ENCODE peak calls at places on chromosomes 1 and 21, in five cellular contexts. One of them, this sample, is unnamed.

GRCh38 chr1:222181191-222181590 is 366.7 kb downstream of the HHIPL2 start:
- DNase-seq in CD4-positive, alpha-beta T cell: no peak
- DNase-seq in glomerular endothelial cell: no peak
- DNase-seq in foreskin fibroblast: no peak
- DNase-seq in bronchial epithelial cell: no peak
- DNase-seq in this sample: no peak

GRCh38 chr1:7406641-7407546 is 364.2 kb upstream of the VAMP3 start:
- DNase-seq in glomerular endothelial cell: no peak
- DNase-seq in foreskin fibroblast: no peak
- DNase-seq in CD4-positive, alpha-beta T cell: no peak
- DNase-seq in bronchial epithelial cell: no peak
- DNase-seq in this sample: no peak

GRCh38 chr1:228314658-228315483 is 91.8 kb downstream of the TRIM11 start:
- DNase-seq in CD4-positive, alpha-beta T cell: no peak
- DNase-seq in bronchial epithelial cell: no peak
- DNase-seq in glomerular endothelial cell: no peak
- DNase-seq in foreskin fibroblast: no peak
- DNase-seq in this sample: no peak

GRCh38 chr1:18738126-18738525 is 107.5 kb downstream of the PAX7 start:
- DNase-seq in glomerular endothelial cell: no peak
- DNase-seq in bronchial epithelial cell: no peak
- DNase-seq in CD4-positive, alpha-beta T cell: no peak
- DNase-seq in foreskin fibroblast: no peak
- DNase-seq in this sample: no peak

GRCh38 chr1:167499657-167500056 is 18.7 kb downstream of the CD247 start:
- DNase-seq in foreskin fibroblast: no peak
- DNase-seq in bronchial epithelial cell: no peak
- DNase-seq in glomerular endothelial cell: no peak
- DNase-seq in CD4-positive, alpha-beta T cell: no peak
- DNase-seq in this sample: no peak

GRCh38 chr1:54400321-54400720 is 5.9 kb downstream of the SSBP3 start:
- DNase-seq in CD4-positive, alpha-beta T cell: no peak
- DNase-seq in bronchial epithelial cell: no peak
- DNase-seq in foreskin fibroblast: no peak
- DNase-seq in glomerular endothelial cell: no peak
- DNase-seq in this sample: no peak

GRCh38 chr1:110185181-110185580 is 24.9 kb upstream of the KCNC4 start:
- DNase-seq in CD4-positive, alpha-beta T cell: no peak
- DNase-seq in glomerular endothelial cell: no peak
- DNase-seq in foreskin fibroblast: no peak
- DNase-seq in bronchial epithelial cell: no peak
- DNase-seq in this sample: no peak

GRCh38 chr21:26966978-26967913 is at the start of gene ADAMTS5:
- DNase-seq in CD4-positive, alpha-beta T cell: no peak
- DNase-seq in bronchial epithelial cell: peak
- DNase-seq in foreskin fibroblast: peak
- DNase-seq in glomerular endothelial cell: no peak
- DNase-seq in this sample: peak

GRCh38 chr1:5465281-5465680 is 526.9 kb downstream of the NPHP4 start:
- DNase-seq in foreskin fibroblast: no peak
- DNase-seq in bronchial epithelial cell: no peak
- DNase-seq in CD4-positive, alpha-beta T cell: no peak
- DNase-seq in glomerular endothelial cell: no peak
- DNase-seq in this sample: no peak

GRCh38 chr1:33363470-33363861 is 42.6 kb upstream of the A3GALT2 start:
- DNase-seq in foreskin fibroblast: no peak
- DNase-seq in bronchial epithelial cell: no peak
- DNase-seq in glomerular endothelial cell: no peak
- DNase-seq in CD4-positive, alpha-beta T cell: no peak
- DNase-seq in this sample: no peak

GRCh38 chr1:33650708-33651107 is 178.3 kb downstream of the ZSCAN20 start:
- DNase-seq in glomerular endothelial cell: no peak
- DNase-seq in bronchial epithelial cell: no peak
- DNase-seq in CD4-positive, alpha-beta T cell: no peak
- DNase-seq in foreskin fibroblast: no peak
- DNase-seq in this sample: no peak

GRCh38 chr1:221543529-221544120 is 198.3 kb downstream of the DUSP10 start:
- DNase-seq in foreskin fibroblast: peak
- DNase-seq in bronchial epithelial cell: peak
- DNase-seq in CD4-positive, alpha-beta T cell: no peak
- DNase-seq in glomerular endothelial cell: no peak
- DNase-seq in this sample: peak

GRCh38 chr1:217554849-217555248 is 76.0 kb downstream of the GPATCH2 start:
- DNase-seq in glomerular endothelial cell: no peak
- DNase-seq in bronchial epithelial cell: peak
- DNase-seq in CD4-positive, alpha-beta T cell: no peak
- DNase-seq in foreskin fibroblast: no peak
- DNase-seq in this sample: no peak

GRCh38 chr1:182149411-182149965 is 88.0 kb upstream of the ZNF648 start:
- DNase-seq in bronchial epithelial cell: peak
- DNase-seq in CD4-positive, alpha-beta T cell: no peak
- DNase-seq in foreskin fibroblast: peak
- DNase-seq in glomerular endothelial cell: no peak
- DNase-seq in this sample: peak

GRCh38 chr1:30507391-30508174 is 215.8 kb downstream of the MATN1 start:
- DNase-seq in foreskin fibroblast: no peak
- DNase-seq in glomerular endothelial cell: no peak
- DNase-seq in bronchial epithelial cell: no peak
- DNase-seq in CD4-positive, alpha-beta T cell: no peak
- DNase-seq in this sample: no peak

GRCh38 chr1:211630236-211631081 is 45.0 kb downstream of the NEK2 start:
- DNase-seq in glomerular endothelial cell: no peak
- DNase-seq in foreskin fibroblast: no peak
- DNase-seq in bronchial epithelial cell: no peak
- DNase-seq in CD4-positive, alpha-beta T cell: no peak
- DNase-seq in this sample: no peak

GRCh38 chr1:185483647-185484450 is 166.8 kb upstream of the IVNS1ABP start:
- DNase-seq in foreskin fibroblast: peak
- DNase-seq in bronchial epithelial cell: peak
- DNase-seq in glomerular endothelial cell: no peak
- DNase-seq in CD4-positive, alpha-beta T cell: no peak
- DNase-seq in this sample: peak

GRCh38 chr1:107963601-107964396 is 1.2 kb downstream of the VAV3 start:
- DNase-seq in glomerular endothelial cell: no peak
- DNase-seq in bronchial epithelial cell: peak
- DNase-seq in CD4-positive, alpha-beta T cell: peak
- DNase-seq in foreskin fibroblast: no peak
- DNase-seq in this sample: peak

GRCh38 chr1:9787702-9788101 is 36.1 kb downstream of the CLSTN1 start:
- DNase-seq in bronchial epithelial cell: no peak
- DNase-seq in foreskin fibroblast: no peak
- DNase-seq in CD4-positive, alpha-beta T cell: peak
- DNase-seq in glomerular endothelial cell: no peak
- DNase-seq in this sample: no peak

GRCh38 chr1:12143631-12144155 is 23.1 kb upstream of the TNFRSF1B start:
- DNase-seq in foreskin fibroblast: peak
- DNase-seq in bronchial epithelial cell: peak
- DNase-seq in CD4-positive, alpha-beta T cell: no peak
- DNase-seq in glomerular endothelial cell: no peak
- DNase-seq in this sample: peak

GRCh38 chr1:173527151-173527826 is 50.2 kb downstream of the PRDX6 start:
- DNase-seq in CD4-positive, alpha-beta T cell: no peak
- DNase-seq in glomerular endothelial cell: no peak
- DNase-seq in bronchial epithelial cell: peak
- DNase-seq in foreskin fibroblast: no peak
- DNase-seq in this sample: no peak

GRCh38 chr21:39125752-39126485 is 57.3 kb downstream of the PSMG1 start:
- DNase-seq in glomerular endothelial cell: peak
- DNase-seq in foreskin fibroblast: peak
- DNase-seq in bronchial epithelial cell: peak
- DNase-seq in CD4-positive, alpha-beta T cell: no peak
- DNase-seq in this sample: peak

GRCh38 chr1:37485902-37486679 is 11.7 kb downstream of the ZC3H12A start:
- DNase-seq in bronchial epithelial cell: peak
- DNase-seq in foreskin fibroblast: no peak
- DNase-seq in glomerular endothelial cell: no peak
- DNase-seq in CD4-positive, alpha-beta T cell: no peak
- DNase-seq in this sample: no peak

GRCh38 chr1:37147397-37147831 is 113.1 kb upstream of the GRIK3 start:
- DNase-seq in bronchial epithelial cell: no peak
- DNase-seq in foreskin fibroblast: no peak
- DNase-seq in CD4-positive, alpha-beta T cell: no peak
- DNase-seq in glomerular endothelial cell: no peak
- DNase-seq in this sample: no peak